ENCODE peak calls at places on chromosome 22, in seven cellular contexts. B is SK-N-SH, Y is GM12878, I is HCT116, R is H1, W is HepG2, M is K562. X is an unnamed sample.
A peak's percentile ranks its signal among the peaks of the same experiment; 100 is the strongest.

GRCh38 chr22:23883658-23884057 is 10.5 kb upstream of the MIF start:
- DNase-seq in B (no peak), Y (no peak), I (no peak), R (no peak), W (no peak), M (no peak), X (no peak)

GRCh38 chr22:38461414-38462081 is 6.3 kb upstream of the KDELR3 start:
- DNase-seq in B (peak; percentile 84), Y (no peak), I (peak; percentile 82), R (peak; percentile 69), W (peak; percentile 71), M (peak; percentile 86), X (peak; percentile 89)

GRCh38 chr22:30830907-30831306 is 136.2 kb downstream of the OSBP2 start:
- DNase-seq in B (no peak), Y (no peak), I (peak; percentile 81), R (no peak), W (no peak), M (no peak), X (no peak)

GRCh38 chr22:36423461-36424404 is 36.0 kb upstream of the MYH9 start:
- DNase-seq in B (no peak), Y (no peak), I (no peak), R (no peak), W (no peak), M (peak; percentile 75), X (no peak)

GRCh38 chr22:20229916-20230775 is 38.0 kb downstream of the RTN4R start:
- DNase-seq in B (no peak), Y (no peak), I (no peak), R (no peak), W (no peak), M (no peak), X (no peak)

GRCh38 chr22:21734540-21735197 is 925 bp downstream of the YPEL1 start:
- DNase-seq in B (no peak), Y (no peak), I (no peak), R (no peak), W (no peak), M (no peak), X (no peak)

GRCh38 chr22:29739346-29739875 is 19.6 kb downstream of the CABP7 start:
- DNase-seq in B (no peak), Y (no peak), I (no peak), R (no peak), W (no peak), M (no peak), X (no peak)

GRCh38 chr22:38202437-38203089 is 769 bp downstream of the MAFF start:
- DNase-seq in B (peak; percentile 76), Y (no peak), I (no peak), R (no peak), W (peak; percentile 50), M (peak; percentile 83), X (peak; percentile 77)

GRCh38 chr22:37566903-37567798 is 6.9 kb downstream of the CDC42EP1 start:
- DNase-seq in B (peak; percentile 91), Y (peak; percentile 84), I (peak; percentile 84), R (no peak), W (peak; percentile 61), M (peak; percentile 74), X (peak; percentile 73)

GRCh38 chr22:43891360-43892182 is at the start of gene PNPLA5:
- DNase-seq in B (peak; percentile 44), Y (no peak), I (no peak), R (no peak), W (no peak), M (no peak), X (no peak)

GRCh38 chr22:36052505-36052941 is 23.9 kb upstream of the RBFOX2 start:
- DNase-seq in B (no peak), Y (no peak), I (peak; percentile 77), R (no peak), W (no peak), M (peak; percentile 84), X (peak; percentile 51)

GRCh38 chr22:35622132-35622913 is 5.2 kb upstream of the MB start:
- DNase-seq in B (peak; percentile 67), Y (no peak), I (no peak), R (no peak), W (no peak), M (no peak), X (peak; percentile 42)

GRCh38 chr22:47173535-47174021 is 411.1 kb downstream of the TBC1D22A start:
- DNase-seq in B (no peak), Y (no peak), I (no peak), R (no peak), W (no peak), M (no peak), X (no peak)

GRCh38 chr22:48356731-48357130 is 1470.9 kb downstream of the BRD1 start:
- DNase-seq in B (no peak), Y (no peak), I (no peak), R (no peak), W (no peak), M (no peak), X (no peak)

GRCh38 chr22:26835929-26836528 is 178.6 kb downstream of the MIAT start:
- DNase-seq in B (peak; percentile 41), Y (no peak), I (peak; percentile 33), R (peak; percentile 78), W (peak; percentile 26), M (peak; percentile 57), X (peak; percentile 20)

GRCh38 chr22:44217346-44217745 is 36.6 kb downstream of the PARVG start:
- DNase-seq in B (no peak), Y (no peak), I (no peak), R (no peak), W (no peak), M (no peak), X (no peak)

GRCh38 chr22:48606684-48607307 is 1220.9 kb downstream of the BRD1 start:
- DNase-seq in B (no peak), Y (no peak), I (no peak), R (no peak), W (no peak), M (no peak), X (no peak)

GRCh38 chr22:50119169-50119767 is 29.5 kb downstream of the MOV10L1 start:
- DNase-seq in B (no peak), Y (no peak), I (no peak), R (no peak), W (no peak), M (no peak), X (no peak)

GRCh38 chr22:50119768-50120251 is 30.0 kb downstream of the MOV10L1 start:
- DNase-seq in B (no peak), Y (no peak), I (no peak), R (no peak), W (no peak), M (no peak), X (no peak)

GRCh38 chr22:50121202-50121740 is 31.5 kb downstream of the MOV10L1 start:
- DNase-seq in B (no peak), Y (no peak), I (no peak), R (no peak), W (no peak), M (no peak), X (no peak)

GRCh38 chr22:50125029-50125428 is 35.2 kb downstream of the MOV10L1 start:
- DNase-seq in B (no peak), Y (no peak), I (no peak), R (no peak), W (no peak), M (no peak), X (no peak)

DNA sequence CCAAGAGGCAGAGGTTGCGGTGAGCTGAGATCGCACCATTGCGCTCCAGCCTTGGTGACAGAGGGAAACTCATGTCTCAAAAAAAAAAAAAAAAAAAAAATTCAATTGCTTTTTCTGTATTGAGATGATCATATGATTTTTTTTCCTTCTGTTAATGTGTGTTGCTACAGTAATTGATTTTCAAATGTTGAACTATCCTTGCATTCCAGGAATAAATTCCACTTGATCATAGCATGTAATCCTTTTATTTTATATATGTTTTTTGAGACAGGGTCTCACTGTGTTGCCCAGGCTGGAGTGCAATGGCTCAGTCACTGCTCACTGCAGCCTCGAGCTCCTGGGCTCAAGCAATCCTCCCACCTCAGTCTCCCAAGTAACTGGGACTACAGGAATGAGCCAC is 33.3 kb downstream of the MOV10L1 start:
- DNase-seq in B (no peak), Y (no peak), I (no peak), R (no peak), W (no peak), M (no peak), X (no peak)
- TF ChIP-seq JUND in B (no peak), Y (no peak), I (no peak), R (no peak), W (no peak), M (no peak), X (no peak)

GRCh38 chr22:45934659-45935341 is 42.2 kb downstream of the WNT7B start:
- DNase-seq in B (peak; percentile 79), Y (no peak), I (peak; percentile 93), R (no peak), W (peak; percentile 27), M (no peak), X (peak; percentile 26)
- TF ChIP-seq JUND in B (no peak), Y (no peak), I (peak; percentile 84), R (no peak), W (no peak), M (no peak), X (no peak)

DNA sequence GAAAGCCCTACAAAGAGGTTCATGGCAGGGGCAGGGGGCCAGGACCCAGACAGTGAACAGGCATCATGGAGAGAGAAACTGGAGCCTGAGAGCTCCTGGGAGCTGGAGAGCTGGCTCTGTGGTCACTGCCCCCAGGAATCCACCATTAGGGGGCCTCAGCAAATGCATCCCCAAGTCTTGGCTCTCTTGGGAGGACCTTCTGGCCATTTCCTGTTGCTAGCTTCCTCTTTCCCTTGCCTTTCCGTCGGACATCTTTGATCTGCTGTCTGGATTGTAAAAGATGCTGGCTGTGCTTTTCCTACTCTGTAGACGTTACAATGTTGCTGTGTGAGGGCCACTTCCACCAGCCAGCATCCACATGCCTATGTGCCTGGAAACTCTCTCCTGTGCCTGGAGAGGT is 7.1 kb upstream of the CRYBB2 start:
- DNase-seq in B (no peak), Y (no peak), I (no peak), R (no peak), W (no peak), M (peak; percentile 2), X (no peak)
- TF ChIP-seq JUND in B (no peak), Y (no peak), I (no peak), R (no peak), W (no peak), M (no peak), X (no peak)

GRCh38 chr22:41482319-41482935 is 13.5 kb downstream of the ACO2 start:
- DNase-seq in B (no peak), Y (no peak), I (no peak), R (no peak), W (no peak), M (peak; percentile 27), X (no peak)

GRCh38 chr22:41481925-41482318 is 13.0 kb downstream of the ACO2 start:
- DNase-seq in B (no peak), Y (no peak), I (no peak), R (peak; percentile 44), W (no peak), M (no peak), X (no peak)

GRCh38 chr22:41480397-41480735 is 11.4 kb downstream of the ACO2 start:
- DNase-seq in B (no peak), Y (no peak), I (no peak), R (no peak), W (no peak), M (no peak), X (no peak)

GRCh38 chr22:41479671-41480396 is 10.9 kb downstream of the ACO2 start:
- DNase-seq in B (no peak), Y (no peak), I (no peak), R (peak; percentile 21), W (no peak), M (no peak), X (no peak)

GRCh38 chr22:41481131-41481830 is 12.4 kb downstream of the ACO2 start:
- DNase-seq in B (no peak), Y (no peak), I (no peak), R (no peak), W (no peak), M (no peak), X (peak; percentile 33)
- TF ChIP-seq JUND in B (no peak), Y (no peak), I (no peak), R (no peak), W (no peak), M (no peak), X (no peak)